ENCODE peak calls at places on chromosomes 12 and 14, in nine cellular contexts. One of them, this sample, is unnamed.

GRCh38 chr14:70655110-70655826 is 13.6 kb downstream of the TTC9 start:
- DNase-seq in astrocyte of the spinal cord: no peak
- DNase-seq in cardiac fibroblast: no peak
- DNase-seq in GM12878: peak
- DNase-seq in gastrocnemius medialis: no peak
- DNase-seq in naive thymus-derived CD4-positive, alpha-beta T cell: peak
- DNase-seq in cardiac muscle cell: no peak
- DNase-seq in endodermal cell: peak
- DNase-seq in transverse colon: peak
- DNase-seq in this sample: peak

GRCh38 chr12:41743835-41744234 is 400.8 kb downstream of the GXYLT1 start:
- DNase-seq in naive thymus-derived CD4-positive, alpha-beta T cell: no peak
- DNase-seq in astrocyte of the spinal cord: no peak
- DNase-seq in GM12878: no peak
- DNase-seq in gastrocnemius medialis: no peak
- DNase-seq in cardiac fibroblast: peak
- DNase-seq in endodermal cell: no peak
- DNase-seq in cardiac muscle cell: no peak
- DNase-seq in transverse colon: no peak
- DNase-seq in this sample: no peak

GRCh38 chr14:93800038-93800937 is 12.0 kb upstream of the PRIMA1 start:
- DNase-seq in naive thymus-derived CD4-positive, alpha-beta T cell: no peak
- DNase-seq in cardiac fibroblast: peak
- DNase-seq in endodermal cell: no peak
- DNase-seq in cardiac muscle cell: no peak
- DNase-seq in astrocyte of the spinal cord: no peak
- DNase-seq in gastrocnemius medialis: no peak
- DNase-seq in transverse colon: no peak
- DNase-seq in GM12878: no peak
- DNase-seq in this sample: no peak

GRCh38 chr14:87678624-87679023 is 314.4 kb downstream of the GALC start:
- DNase-seq in GM12878: no peak
- DNase-seq in naive thymus-derived CD4-positive, alpha-beta T cell: no peak
- DNase-seq in gastrocnemius medialis: no peak
- DNase-seq in endodermal cell: no peak
- DNase-seq in astrocyte of the spinal cord: no peak
- DNase-seq in cardiac fibroblast: no peak
- DNase-seq in cardiac muscle cell: no peak
- DNase-seq in transverse colon: no peak
- DNase-seq in this sample: no peak

GRCh38 chr12:92337128-92337527 is 191.5 kb upstream of the BTG1 start:
- DNase-seq in cardiac fibroblast: no peak
- DNase-seq in endodermal cell: no peak
- DNase-seq in cardiac muscle cell: no peak
- DNase-seq in gastrocnemius medialis: no peak
- DNase-seq in astrocyte of the spinal cord: no peak
- DNase-seq in naive thymus-derived CD4-positive, alpha-beta T cell: no peak
- DNase-seq in GM12878: no peak
- DNase-seq in transverse colon: no peak
- DNase-seq in this sample: no peak

GRCh38 chr14:52951730-52952481 is 1.1 kb upstream of the FERMT2 start:
- DNase-seq in endodermal cell: peak
- DNase-seq in naive thymus-derived CD4-positive, alpha-beta T cell: no peak
- DNase-seq in GM12878: no peak
- DNase-seq in transverse colon: peak
- DNase-seq in cardiac muscle cell: peak
- DNase-seq in gastrocnemius medialis: peak
- DNase-seq in astrocyte of the spinal cord: peak
- DNase-seq in cardiac fibroblast: peak
- DNase-seq in this sample: peak

GRCh38 chr14:58662759-58663158 is 25.0 kb downstream of the DACT1 start:
- DNase-seq in cardiac fibroblast: no peak
- DNase-seq in gastrocnemius medialis: no peak
- DNase-seq in endodermal cell: no peak
- DNase-seq in astrocyte of the spinal cord: no peak
- DNase-seq in GM12878: no peak
- DNase-seq in transverse colon: no peak
- DNase-seq in naive thymus-derived CD4-positive, alpha-beta T cell: no peak
- DNase-seq in cardiac muscle cell: no peak
- DNase-seq in this sample: no peak

GRCh38 chr12:47980779-47981495 is 17.5 kb downstream of the TMEM106C start:
- DNase-seq in cardiac fibroblast: no peak
- DNase-seq in astrocyte of the spinal cord: no peak
- DNase-seq in endodermal cell: no peak
- DNase-seq in gastrocnemius medialis: no peak
- DNase-seq in naive thymus-derived CD4-positive, alpha-beta T cell: no peak
- DNase-seq in GM12878: no peak
- DNase-seq in transverse colon: no peak
- DNase-seq in cardiac muscle cell: no peak
- DNase-seq in this sample: no peak

GRCh38 chr12:754871-755562 is 2.6 kb downstream of the WNK1 start:
- DNase-seq in transverse colon: no peak
- DNase-seq in cardiac fibroblast: peak
- DNase-seq in endodermal cell: no peak
- DNase-seq in naive thymus-derived CD4-positive, alpha-beta T cell: peak
- DNase-seq in astrocyte of the spinal cord: peak
- DNase-seq in GM12878: no peak
- DNase-seq in gastrocnemius medialis: no peak
- DNase-seq in cardiac muscle cell: peak
- DNase-seq in this sample: peak

GRCh38 chr14:33237102-33237501 is 298.4 kb downstream of the NPAS3 start:
- DNase-seq in cardiac muscle cell: no peak
- DNase-seq in endodermal cell: no peak
- DNase-seq in cardiac fibroblast: no peak
- DNase-seq in gastrocnemius medialis: no peak
- DNase-seq in naive thymus-derived CD4-positive, alpha-beta T cell: no peak
- DNase-seq in transverse colon: no peak
- DNase-seq in GM12878: no peak
- DNase-seq in astrocyte of the spinal cord: no peak
- DNase-seq in this sample: peak
- H3K4me3 ChIP-seq in cardiac muscle cell: no peak
- H3K4me3 ChIP-seq in endodermal cell: no peak
- H3K4me3 ChIP-seq in cardiac fibroblast: no peak
- H3K4me3 ChIP-seq in gastrocnemius medialis: no peak
- H3K4me3 ChIP-seq in naive thymus-derived CD4-positive, alpha-beta T cell: no peak
- H3K4me3 ChIP-seq in transverse colon: no peak
- H3K4me3 ChIP-seq in GM12878: no peak
- H3K4me3 ChIP-seq in astrocyte of the spinal cord: no peak
- H3K4me3 ChIP-seq in this sample: no peak

DNA sequence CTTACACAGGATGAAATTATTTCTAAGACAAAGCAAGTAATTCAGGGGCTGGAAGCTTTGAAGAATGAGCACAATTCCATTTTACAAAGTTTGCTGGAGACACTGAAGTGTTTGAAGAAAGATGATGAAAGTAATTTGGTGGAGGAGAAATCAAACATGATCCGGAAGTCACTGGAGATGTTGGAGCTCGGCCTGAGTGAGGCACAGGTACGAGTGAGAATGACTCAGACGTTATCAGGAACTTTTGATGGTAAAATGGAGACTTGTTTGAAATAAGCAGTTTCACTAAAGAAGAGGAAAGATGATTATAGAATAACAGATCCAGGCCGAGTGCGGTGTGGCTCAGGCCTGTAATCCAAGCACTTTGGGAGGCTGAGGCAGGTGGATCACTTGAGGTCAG is 25.6 kb downstream of the KLC1 start:
- DNase-seq in endodermal cell: no peak
- DNase-seq in gastrocnemius medialis: no peak
- DNase-seq in transverse colon: no peak
- DNase-seq in cardiac muscle cell: no peak
- DNase-seq in astrocyte of the spinal cord: no peak
- DNase-seq in cardiac fibroblast: no peak
- DNase-seq in GM12878: no peak
- DNase-seq in naive thymus-derived CD4-positive, alpha-beta T cell: no peak
- DNase-seq in this sample: no peak
- H3K4me3 ChIP-seq in endodermal cell: no peak
- H3K4me3 ChIP-seq in gastrocnemius medialis: no peak
- H3K4me3 ChIP-seq in transverse colon: no peak
- H3K4me3 ChIP-seq in cardiac muscle cell: no peak
- H3K4me3 ChIP-seq in astrocyte of the spinal cord: no peak
- H3K4me3 ChIP-seq in cardiac fibroblast: no peak
- H3K4me3 ChIP-seq in GM12878: no peak
- H3K4me3 ChIP-seq in naive thymus-derived CD4-positive, alpha-beta T cell: no peak
- H3K4me3 ChIP-seq in this sample: no peak

DNA sequence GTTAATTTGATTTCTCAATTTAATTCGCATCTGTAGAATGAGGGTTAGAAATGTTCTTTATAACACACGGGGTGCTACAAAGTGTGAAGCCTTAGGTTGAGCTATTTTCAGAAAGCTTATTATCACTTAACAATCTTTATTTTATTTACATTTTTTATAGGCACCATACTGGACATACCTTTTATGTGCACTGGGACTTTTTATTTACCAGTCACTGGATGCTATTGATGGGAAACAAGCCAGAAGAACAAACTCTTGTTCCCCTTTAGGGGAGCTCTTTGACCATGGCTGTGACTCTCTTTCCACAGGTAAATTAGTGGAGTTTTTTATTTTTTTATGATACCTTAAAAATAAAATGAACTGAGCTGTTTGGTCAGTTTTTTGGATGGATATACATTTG is 16.5 kb downstream of the CHPT1 start:
- DNase-seq in cardiac muscle cell: no peak
- DNase-seq in transverse colon: no peak
- DNase-seq in GM12878: no peak
- DNase-seq in naive thymus-derived CD4-positive, alpha-beta T cell: no peak
- DNase-seq in endodermal cell: no peak
- DNase-seq in cardiac fibroblast: no peak
- DNase-seq in astrocyte of the spinal cord: no peak
- DNase-seq in gastrocnemius medialis: no peak
- DNase-seq in this sample: no peak
- H3K4me3 ChIP-seq in cardiac muscle cell: no peak
- H3K4me3 ChIP-seq in transverse colon: no peak
- H3K4me3 ChIP-seq in GM12878: no peak
- H3K4me3 ChIP-seq in naive thymus-derived CD4-positive, alpha-beta T cell: no peak
- H3K4me3 ChIP-seq in endodermal cell: no peak
- H3K4me3 ChIP-seq in cardiac fibroblast: no peak
- H3K4me3 ChIP-seq in astrocyte of the spinal cord: no peak
- H3K4me3 ChIP-seq in gastrocnemius medialis: no peak
- H3K4me3 ChIP-seq in this sample: no peak

GRCh38 chr14:55436530-55436929 is 3.9 kb downstream of the TBPL2 start:
- DNase-seq in cardiac muscle cell: no peak
- DNase-seq in GM12878: no peak
- DNase-seq in naive thymus-derived CD4-positive, alpha-beta T cell: no peak
- DNase-seq in endodermal cell: no peak
- DNase-seq in astrocyte of the spinal cord: no peak
- DNase-seq in transverse colon: no peak
- DNase-seq in gastrocnemius medialis: no peak
- DNase-seq in cardiac fibroblast: no peak
- DNase-seq in this sample: no peak

GRCh38 chr14:55441286-55441685 is 870 bp upstream of the TBPL2 start:
- DNase-seq in endodermal cell: no peak
- DNase-seq in GM12878: no peak
- DNase-seq in cardiac muscle cell: no peak
- DNase-seq in transverse colon: no peak
- DNase-seq in cardiac fibroblast: no peak
- DNase-seq in naive thymus-derived CD4-positive, alpha-beta T cell: no peak
- DNase-seq in astrocyte of the spinal cord: no peak
- DNase-seq in gastrocnemius medialis: no peak
- DNase-seq in this sample: no peak

GRCh38 chr14:55438066-55438683 is 2.2 kb downstream of the TBPL2 start:
- DNase-seq in transverse colon: no peak
- DNase-seq in naive thymus-derived CD4-positive, alpha-beta T cell: peak
- DNase-seq in cardiac muscle cell: peak
- DNase-seq in endodermal cell: peak
- DNase-seq in GM12878: no peak
- DNase-seq in gastrocnemius medialis: no peak
- DNase-seq in astrocyte of the spinal cord: peak
- DNase-seq in cardiac fibroblast: peak
- DNase-seq in this sample: peak

GRCh38 chr14:55434805-55435174 is 5.6 kb downstream of the TBPL2 start:
- DNase-seq in endodermal cell: no peak
- DNase-seq in astrocyte of the spinal cord: no peak
- DNase-seq in naive thymus-derived CD4-positive, alpha-beta T cell: no peak
- DNase-seq in gastrocnemius medialis: no peak
- DNase-seq in transverse colon: no peak
- DNase-seq in GM12878: no peak
- DNase-seq in cardiac muscle cell: no peak
- DNase-seq in cardiac fibroblast: no peak
- DNase-seq in this sample: no peak

GRCh38 chr14:55440385-55440784 is at the start of gene TBPL2:
- DNase-seq in GM12878: no peak
- DNase-seq in naive thymus-derived CD4-positive, alpha-beta T cell: no peak
- DNase-seq in endodermal cell: peak
- DNase-seq in transverse colon: no peak
- DNase-seq in cardiac muscle cell: peak
- DNase-seq in gastrocnemius medialis: no peak
- DNase-seq in cardiac fibroblast: no peak
- DNase-seq in astrocyte of the spinal cord: no peak
- DNase-seq in this sample: no peak
- H3K4me3 ChIP-seq in GM12878: no peak
- H3K4me3 ChIP-seq in naive thymus-derived CD4-positive, alpha-beta T cell: no peak
- H3K4me3 ChIP-seq in endodermal cell: no peak
- H3K4me3 ChIP-seq in transverse colon: no peak
- H3K4me3 ChIP-seq in cardiac muscle cell: no peak
- H3K4me3 ChIP-seq in gastrocnemius medialis: no peak
- H3K4me3 ChIP-seq in cardiac fibroblast: peak
- H3K4me3 ChIP-seq in astrocyte of the spinal cord: no peak
- H3K4me3 ChIP-seq in this sample: no peak

GRCh38 chr12:9111525-9111924 is 4.2 kb downstream of the A2M start:
- DNase-seq in GM12878: no peak
- DNase-seq in cardiac muscle cell: no peak
- DNase-seq in endodermal cell: no peak
- DNase-seq in astrocyte of the spinal cord: no peak
- DNase-seq in transverse colon: no peak
- DNase-seq in naive thymus-derived CD4-positive, alpha-beta T cell: no peak
- DNase-seq in gastrocnemius medialis: no peak
- DNase-seq in cardiac fibroblast: no peak
- DNase-seq in this sample: no peak
- H3K4me3 ChIP-seq in GM12878: no peak
- H3K4me3 ChIP-seq in cardiac muscle cell: no peak
- H3K4me3 ChIP-seq in endodermal cell: no peak
- H3K4me3 ChIP-seq in astrocyte of the spinal cord: no peak
- H3K4me3 ChIP-seq in transverse colon: no peak
- H3K4me3 ChIP-seq in naive thymus-derived CD4-positive, alpha-beta T cell: no peak
- H3K4me3 ChIP-seq in gastrocnemius medialis: no peak
- H3K4me3 ChIP-seq in cardiac fibroblast: no peak
- H3K4me3 ChIP-seq in this sample: no peak